ENCODE peak calls at places on chromosomes 3 and 15, in four cellular contexts. One of them, this sample, is unnamed.

GRCh38 chr15:86362556-86362955 is 282.9 kb downstream of the AGBL1 start:
- DNase-seq in GM12878: no peak
- DNase-seq in HL-60: no peak
- DNase-seq in K562: no peak
- DNase-seq in this sample: no peak

GRCh38 chr3:190229632-190230424 is 92.4 kb downstream of the CLDN1 start:
- DNase-seq in K562: no peak
- DNase-seq in HL-60: no peak
- DNase-seq in GM12878: no peak
- DNase-seq in this sample: no peak

GRCh38 chr3:170732660-170733245 is 137.2 kb downstream of the RPL22L1 start:
- DNase-seq in K562: no peak
- DNase-seq in HL-60: no peak
- DNase-seq in GM12878: no peak
- DNase-seq in this sample: no peak

GRCh38 chr3:160180581-160181216 is 44.5 kb upstream of the C3orf80 start:
- DNase-seq in GM12878: no peak
- DNase-seq in HL-60: no peak
- DNase-seq in K562: no peak
- DNase-seq in this sample: no peak

GRCh38 chr3:24507776-24508422 is 13.2 kb upstream of the THRB start:
- DNase-seq in K562: no peak
- DNase-seq in GM12878: no peak
- DNase-seq in HL-60: no peak
- DNase-seq in this sample: no peak

GRCh38 chr3:192092388-192093005 is 631.5 kb downstream of the PYDC2 start:
- DNase-seq in HL-60: no peak
- DNase-seq in K562: no peak
- DNase-seq in GM12878: no peak
- DNase-seq in this sample: no peak

GRCh38 chr15:80071652-80072051 is 12.2 kb downstream of the ZFAND6 start:
- DNase-seq in GM12878: no peak
- DNase-seq in K562: no peak
- DNase-seq in HL-60: no peak
- DNase-seq in this sample: no peak

GRCh38 chr3:45688194-45688881 is 858 bp upstream of the SACM1L start:
- DNase-seq in K562: peak; percentile 64
- DNase-seq in GM12878: no peak
- DNase-seq in HL-60: no peak
- DNase-seq in this sample: no peak

GRCh38 chr3:49668861-49669260 is 5.3 kb upstream of the APEH start:
- DNase-seq in GM12878: no peak
- DNase-seq in HL-60: no peak
- DNase-seq in K562: no peak
- DNase-seq in this sample: no peak

GRCh38 chr15:37090543-37091175 is 9.7 kb downstream of the MEIS2 start:
- DNase-seq in GM12878: no peak
- DNase-seq in K562: no peak
- DNase-seq in HL-60: no peak
- DNase-seq in this sample: no peak

GRCh38 chr3:127790009-127790533 is 32.2 kb downstream of the MGLL start:
- DNase-seq in K562: no peak
- DNase-seq in HL-60: no peak
- DNase-seq in GM12878: no peak
- DNase-seq in this sample: no peak

GRCh38 chr15:97993310-97993738 is 32.8 kb downstream of the ARRDC4 start:
- DNase-seq in K562: peak; percentile 43
- DNase-seq in GM12878: no peak
- DNase-seq in HL-60: no peak
- DNase-seq in this sample: no peak

GRCh38 chr3:78912687-78913086 is 855.1 kb downstream of the ROBO1 start:
- DNase-seq in GM12878: no peak
- DNase-seq in K562: no peak
- DNase-seq in HL-60: no peak
- DNase-seq in this sample: no peak

GRCh38 chr3:52379610-52380009 is 63.5 kb downstream of the DNAH1 start:
- DNase-seq in K562: no peak
- DNase-seq in HL-60: no peak
- DNase-seq in GM12878: no peak
- DNase-seq in this sample: no peak

GRCh38 chr15:23642413-23643044 is 5.1 kb downstream of the MAGEL2 start:
- DNase-seq in K562: peak; percentile 76
- DNase-seq in HL-60: peak; percentile 8
- DNase-seq in GM12878: no peak
- DNase-seq in this sample: peak; percentile 53

GRCh38 chr3:196969001-196969659 is 497 bp upstream of the PIGZ start:
- DNase-seq in HL-60: peak; percentile 41
- DNase-seq in K562: peak; percentile 70
- DNase-seq in GM12878: no peak
- DNase-seq in this sample: peak; percentile 66

GRCh38 chr3:191329654-191330308 is 545 bp downstream of the UTS2B start:
- DNase-seq in K562: peak; percentile 47
- DNase-seq in HL-60: no peak
- DNase-seq in GM12878: no peak
- DNase-seq in this sample: peak; percentile 23

GRCh38 chr3:126554560-126555525 is 3.9 kb downstream of the C3orf22 start:
- DNase-seq in GM12878: no peak
- DNase-seq in HL-60: no peak
- DNase-seq in K562: no peak
- DNase-seq in this sample: no peak

GRCh38 chr3:20422391-20422790 is 236.4 kb upstream of the SGO1 start:
- DNase-seq in GM12878: no peak
- DNase-seq in K562: no peak
- DNase-seq in HL-60: no peak
- DNase-seq in this sample: no peak

GRCh38 chr15:41936155-41936554 is 36.2 kb downstream of the EHD4 start:
- DNase-seq in K562: no peak
- DNase-seq in GM12878: no peak
- DNase-seq in HL-60: no peak
- DNase-seq in this sample: no peak

GRCh38 chr15:83398591-83398990 is 48.5 kb upstream of the SH3GL3 start:
- DNase-seq in HL-60: no peak
- DNase-seq in K562: no peak
- DNase-seq in GM12878: no peak
- DNase-seq in this sample: no peak

GRCh38 chr3:126399348-126399730 is 4.6 kb downstream of the CFAP100 start:
- DNase-seq in K562: no peak
- DNase-seq in HL-60: peak; percentile 28
- DNase-seq in GM12878: peak; percentile 64
- DNase-seq in this sample: no peak

GRCh38 chr15:87609474-87609873 is 647.1 kb downstream of the NTRK3 start:
- DNase-seq in K562: no peak
- DNase-seq in HL-60: no peak
- DNase-seq in GM12878: no peak
- DNase-seq in this sample: no peak

DNA sequence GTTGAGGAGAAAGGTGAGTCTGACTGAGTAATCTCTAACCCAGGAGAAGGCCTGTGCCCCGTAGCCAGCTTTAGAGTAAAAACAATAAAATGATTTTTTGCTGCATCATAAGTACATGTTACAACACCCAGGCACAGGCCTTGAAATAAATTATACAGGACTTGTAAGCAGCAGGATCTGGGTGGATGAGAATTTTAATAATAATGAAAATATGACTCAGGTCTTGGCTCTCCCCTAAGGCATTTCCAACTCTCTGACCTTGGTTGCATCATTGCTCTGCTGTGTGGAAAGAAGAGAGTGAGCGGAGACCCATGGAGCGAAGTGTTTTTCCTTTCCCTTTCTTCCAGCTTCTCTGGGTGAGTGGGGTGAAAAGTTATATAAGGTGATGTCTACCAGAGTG is 44.6 kb downstream of the EOMES start:
- DNase-seq in GM12878: no peak
- DNase-seq in K562: no peak
- DNase-seq in HL-60: no peak
- DNase-seq in this sample: no peak
- TF ChIP-seq SPI1 in GM12878: no peak
- TF ChIP-seq SPI1 in K562: no peak
- TF ChIP-seq SPI1 in HL-60: no peak
- TF ChIP-seq SPI1 in this sample: no peak

GRCh38 chr3:64291345-64291744 is 66.1 kb upstream of the PRICKLE2 start:
- DNase-seq in GM12878: no peak
- DNase-seq in HL-60: peak; percentile 1
- DNase-seq in K562: no peak
- DNase-seq in this sample: no peak
- TF ChIP-seq SPI1 in GM12878: no peak
- TF ChIP-seq SPI1 in HL-60: no peak
- TF ChIP-seq SPI1 in K562: no peak
- TF ChIP-seq SPI1 in this sample: no peak

DNA sequence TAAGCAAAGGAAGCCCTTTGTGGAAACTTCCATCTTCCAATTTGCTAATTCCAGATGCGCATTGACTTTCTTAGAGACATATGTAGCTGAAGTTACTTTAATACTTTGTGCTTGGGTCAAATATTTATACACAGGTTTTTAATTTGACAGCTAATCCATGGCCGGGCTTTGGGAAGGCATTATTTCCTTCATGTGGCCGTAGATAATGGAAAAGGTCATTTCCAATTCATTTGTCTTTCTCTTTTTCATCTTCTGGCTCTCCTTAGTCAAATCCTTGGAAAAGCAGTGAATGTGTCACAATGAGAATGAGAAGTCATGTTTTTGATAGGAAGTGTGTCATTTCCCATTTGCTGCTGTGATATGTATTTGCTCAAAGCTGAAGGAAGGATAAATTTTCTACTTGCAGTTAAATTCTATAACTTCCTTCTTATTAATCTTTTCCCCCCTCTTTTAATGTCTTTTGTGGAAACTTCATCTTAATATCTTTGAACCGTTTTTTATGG is 323.3 kb downstream of the CLSTN2 start:
- DNase-seq in GM12878: no peak
- DNase-seq in HL-60: no peak
- DNase-seq in K562: no peak
- DNase-seq in this sample: no peak
- TF ChIP-seq SPI1 in GM12878: no peak
- TF ChIP-seq SPI1 in HL-60: no peak
- TF ChIP-seq SPI1 in K562: no peak
- TF ChIP-seq SPI1 in this sample: no peak

DNA sequence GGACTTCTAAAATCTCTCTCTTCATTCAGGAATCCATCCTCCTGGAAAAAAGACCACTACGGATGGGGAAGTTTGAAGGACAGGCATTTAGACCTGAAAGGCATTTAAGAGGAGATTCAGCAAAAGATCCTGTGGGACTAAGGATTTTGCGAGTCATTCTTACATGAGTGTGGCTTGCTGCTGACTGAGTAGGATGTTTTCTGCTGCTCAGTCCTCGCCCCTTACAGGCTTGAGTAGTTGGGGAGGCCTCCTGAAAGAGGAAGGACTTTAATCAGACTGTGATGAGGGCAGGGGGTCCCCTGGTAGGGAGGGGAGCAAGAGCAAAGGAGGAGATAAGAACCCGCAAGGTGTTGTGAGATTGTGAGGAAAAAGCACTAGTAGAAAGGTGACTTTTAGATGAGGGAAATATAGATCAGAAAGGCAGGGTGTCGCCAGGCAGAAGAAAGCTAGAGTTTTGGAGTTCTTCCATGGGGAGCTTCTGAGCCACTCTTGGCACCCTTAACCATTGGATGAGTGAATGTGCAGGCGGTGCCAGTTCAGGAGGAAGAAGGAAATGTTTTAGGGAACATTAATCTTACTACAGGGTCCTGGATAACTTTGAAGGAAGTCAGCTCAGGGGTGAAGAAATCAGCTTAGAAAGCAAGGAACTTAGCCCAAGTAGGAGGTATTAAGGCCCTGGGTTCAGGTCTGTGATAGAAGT is 171.1 kb downstream of the RORA start:
- DNase-seq in K562: no peak
- DNase-seq in HL-60: no peak
- DNase-seq in GM12878: no peak
- DNase-seq in this sample: no peak
- TF ChIP-seq SPI1 in K562: no peak
- TF ChIP-seq SPI1 in HL-60: no peak
- TF ChIP-seq SPI1 in GM12878: no peak
- TF ChIP-seq SPI1 in this sample: no peak

GRCh38 chr3:150721285-150722130 is 17.8 kb upstream of the ERICH6 start:
- DNase-seq in GM12878: no peak
- DNase-seq in K562: peak; percentile 71
- DNase-seq in HL-60: peak; percentile 34
- DNase-seq in this sample: peak; percentile 30
- TF ChIP-seq SPI1 in GM12878: no peak
- TF ChIP-seq SPI1 in K562: no peak
- TF ChIP-seq SPI1 in HL-60: no peak
- TF ChIP-seq SPI1 in this sample: no peak

GRCh38 chr15:75620043-75620775 is 5.3 kb downstream of the SNUPN start:
- DNase-seq in HL-60: no peak
- DNase-seq in GM12878: no peak
- DNase-seq in K562: no peak
- DNase-seq in this sample: no peak

GRCh38 chr15:75622505-75622904 is 3.0 kb downstream of the SNUPN start:
- DNase-seq in HL-60: no peak
- DNase-seq in K562: no peak
- DNase-seq in GM12878: no peak
- DNase-seq in this sample: no peak

GRCh38 chr15:75616766-75617165 is 8.8 kb downstream of the SNUPN start:
- DNase-seq in GM12878: no peak
- DNase-seq in HL-60: no peak
- DNase-seq in K562: no peak
- DNase-seq in this sample: no peak

GRCh38 chr15:75625542-75626347 is at the start of gene SNUPN:
- DNase-seq in K562: peak; percentile 95
- DNase-seq in GM12878: peak; percentile 87
- DNase-seq in HL-60: peak; percentile 92
- DNase-seq in this sample: peak; percentile 97

GRCh38 chr15:75620776-75621536 is 4.6 kb downstream of the SNUPN start:
- DNase-seq in GM12878: no peak
- DNase-seq in HL-60: no peak
- DNase-seq in K562: no peak
- DNase-seq in this sample: no peak
- TF ChIP-seq SPI1 in GM12878: no peak
- TF ChIP-seq SPI1 in HL-60: no peak
- TF ChIP-seq SPI1 in K562: no peak
- TF ChIP-seq SPI1 in this sample: no peak